ENCODE peak calls at places on chromosomes 1 and 21, in nine cellular contexts. M is hepatocyte, R is neural progenitor cell, D is GM23338, Q is HCT116, F is GM23248, K is MM.1S, W is SK-N-SH, T is PC-3. A is an unnamed sample.

GRCh38 chr1:29471487-29472313 is 235.4 kb downstream of the PTPRU start:
- DNase-seq in R (no peak), F (no peak), M (no peak), K (no peak), T (no peak), Q (no peak), D (no peak), W (peak; percentile 64), A (no peak)

GRCh38 chr1:174366946-174367345 is 80.8 kb upstream of the GPR52 start:
- DNase-seq in K (peak; percentile 2), T (no peak), Q (no peak), D (no peak), M (no peak), W (no peak), R (no peak), F (no peak), A (no peak)

GRCh38 chr1:85894651-85895050 is 186.4 kb upstream of the ZNHIT6 start:
- DNase-seq in F (peak; percentile 62), W (peak; percentile 59), Q (peak; percentile 18), K (peak; percentile 60), D (peak; percentile 66), T (peak; percentile 61), M (peak; percentile 43), R (peak; percentile 43), A (peak; percentile 23)

GRCh38 chr1:22330092-22330762 is 121.4 kb upstream of the ZBTB40 start:
- DNase-seq in W (no peak), K (no peak), F (no peak), R (no peak), M (no peak), D (no peak), Q (no peak), T (no peak), A (no peak)

GRCh38 chr21:45931397-45931969 is 50.1 kb upstream of the COL6A1 start:
- DNase-seq in T (no peak), W (no peak), F (no peak), R (no peak), D (no peak), K (no peak), M (no peak), Q (no peak), A (no peak)

GRCh38 chr1:160070243-160071163 is 543 bp upstream of the KCNJ10 start:
- DNase-seq in F (peak; percentile 84), W (peak; percentile 97), T (peak; percentile 59), D (peak; percentile 94), Q (no peak), M (peak; percentile 75), R (peak; percentile 93), K (peak; percentile 65), A (peak; percentile 84)

GRCh38 chr1:117363591-117364048 is 3.6 kb upstream of the MAN1A2 start:
- DNase-seq in R (no peak), M (no peak), K (no peak), T (no peak), W (no peak), D (no peak), Q (no peak), F (peak; percentile 8), A (no peak)

GRCh38 chr1:119141020-119141424 is 569 bp upstream of the WARS2 start:
- DNase-seq in K (peak; percentile 13), W (no peak), M (peak; percentile 8), D (peak; percentile 50), R (peak; percentile 19), Q (no peak), T (peak; percentile 43), F (peak; percentile 42), A (peak; percentile 26)

GRCh38 chr21:33824156-33824941 is 91.3 kb downstream of the ATP5PO start:
- DNase-seq in R (no peak), T (no peak), W (no peak), D (no peak), M (no peak), F (no peak), K (no peak), Q (no peak), A (no peak)

DNA sequence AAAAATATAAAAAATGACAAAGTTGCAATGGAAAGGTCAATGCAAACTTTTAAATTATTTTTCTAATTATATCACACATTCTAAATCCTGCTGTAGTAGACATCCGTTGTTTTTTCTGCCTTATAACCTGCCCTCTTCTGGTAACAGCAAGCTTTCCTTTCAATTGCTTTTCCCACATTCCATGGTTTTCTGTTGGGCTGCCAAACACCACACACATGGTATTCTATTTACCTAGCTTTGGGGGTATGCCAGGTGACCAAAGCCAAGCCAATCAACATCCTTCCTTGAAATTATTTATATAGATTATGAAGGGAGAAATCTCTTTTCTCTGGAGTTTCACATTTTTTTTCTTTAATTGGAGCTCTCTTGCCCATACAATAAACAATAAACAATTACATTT is 3.4 kb upstream of the LAMC1 start:
- DNase-seq in R (no peak), K (no peak), W (no peak), F (no peak), D (peak; percentile 69), Q (no peak), T (peak; percentile 65), M (no peak), A (no peak)
- TF ChIP-seq EZH2phosphoT487 in R (no peak), K (no peak), W (no peak), F (no peak), D (no peak), Q (no peak), T (no peak), M (no peak), A (no peak)

GRCh38 chr1:70284366-70284765 is 63.2 kb downstream of the SRSF11 start:
- DNase-seq in M (no peak), R (no peak), Q (no peak), K (no peak), D (no peak), W (no peak), T (no peak), F (no peak), A (no peak)
- TF ChIP-seq EZH2phosphoT487 in M (no peak), R (no peak), Q (no peak), K (no peak), D (no peak), W (no peak), T (no peak), F (no peak), A (no peak)

GRCh38 chr1:24051206-24051945 is 60.6 kb downstream of the MYOM3 start:
- DNase-seq in M (no peak), D (no peak), T (no peak), R (no peak), K (no peak), F (no peak), W (no peak), Q (no peak), A (no peak)
- TF ChIP-seq EZH2phosphoT487 in M (no peak), D (no peak), T (no peak), R (no peak), K (no peak), F (no peak), W (no peak), Q (no peak), A (no peak)

GRCh38 chr21:38145104-38145503 is 111.7 kb upstream of the KCNJ15 start:
- DNase-seq in D (no peak), T (no peak), F (no peak), M (no peak), K (no peak), R (no peak), Q (no peak), W (no peak), A (no peak)
- TF ChIP-seq EZH2phosphoT487 in D (no peak), T (no peak), F (no peak), M (no peak), K (no peak), R (no peak), Q (no peak), W (no peak), A (no peak)

DNA sequence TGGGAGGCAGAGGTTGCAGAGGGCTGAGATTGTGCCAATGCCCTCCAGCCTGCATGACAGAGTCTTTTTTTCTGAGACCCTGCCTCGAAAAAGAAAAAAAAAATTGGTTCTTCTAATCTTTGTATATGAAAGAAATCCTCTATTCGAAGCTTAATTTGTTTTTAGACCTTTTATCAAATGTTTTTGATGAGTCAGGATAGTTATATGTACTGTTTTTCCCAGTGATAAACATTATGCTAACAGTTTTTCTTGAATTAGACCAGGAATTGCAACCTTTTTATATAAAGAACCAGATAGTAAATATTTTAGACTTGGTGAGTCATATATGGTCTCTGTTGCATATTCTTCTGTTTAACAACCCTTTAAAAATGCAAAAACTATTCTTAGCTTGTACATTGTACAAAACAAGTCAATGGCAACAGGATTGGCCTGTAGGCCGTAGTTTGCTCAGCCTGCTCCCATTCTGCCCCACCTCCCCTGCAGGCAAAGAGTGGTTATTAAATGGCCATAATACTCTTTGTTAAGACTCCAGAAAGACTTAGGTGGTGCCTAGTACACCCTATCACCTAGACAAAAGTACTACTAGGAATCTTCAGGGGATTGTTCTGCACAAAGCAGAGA is 45.2 kb downstream of the LYST start:
- DNase-seq in F (peak; percentile 77), D (no peak), M (no peak), Q (no peak), R (no peak), W (no peak), K (no peak), T (peak; percentile 58), A (no peak)
- TF ChIP-seq EZH2phosphoT487 in F (no peak), D (no peak), M (no peak), Q (no peak), R (no peak), W (no peak), K (no peak), T (no peak), A (no peak)

DNA sequence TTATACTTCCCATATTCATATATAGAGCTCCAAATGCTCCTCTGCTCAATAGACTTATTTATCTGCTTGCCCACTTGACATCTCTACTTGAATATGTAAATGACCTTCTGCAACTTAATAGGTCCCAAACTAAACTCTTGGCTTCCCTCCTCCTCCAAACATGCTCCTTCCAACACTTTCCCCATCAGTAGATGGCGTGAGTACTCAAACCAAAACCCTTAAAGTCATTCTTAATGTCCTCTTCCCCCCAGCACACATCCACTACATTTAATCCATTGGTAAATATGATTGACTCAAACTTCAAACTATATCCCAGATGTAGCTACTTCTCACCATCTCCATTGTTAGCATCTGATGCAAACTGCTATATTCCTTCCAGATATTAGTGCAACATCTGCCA is 48.5 kb upstream of the PBX1 start:
- DNase-seq in Q (no peak), W (no peak), M (no peak), D (peak; percentile 40), F (peak; percentile 29), K (peak; percentile 5), R (no peak), T (peak; percentile 44), A (no peak)
- TF ChIP-seq EZH2phosphoT487 in Q (no peak), W (no peak), M (no peak), D (no peak), F (no peak), K (no peak), R (no peak), T (no peak), A (no peak)

DNA sequence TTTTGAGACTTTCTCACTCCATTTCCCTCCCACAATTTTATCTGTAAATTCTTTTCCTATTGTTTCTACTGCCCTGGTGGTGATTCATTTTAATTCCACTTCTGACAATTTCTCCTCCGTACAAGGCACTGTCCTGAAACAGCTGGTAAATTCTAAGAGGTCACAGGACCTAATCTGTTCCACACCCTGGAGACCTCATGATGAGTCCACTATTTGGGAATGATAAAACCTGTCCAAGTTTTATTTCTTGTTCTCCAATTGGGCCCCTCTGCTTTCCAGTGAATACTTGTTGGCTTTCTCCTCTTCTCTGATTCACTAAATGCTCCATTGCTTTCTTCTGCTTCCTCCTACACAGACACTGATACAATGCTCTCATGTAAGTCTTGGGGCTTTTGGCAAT is 343.1 kb upstream of the DUSP10 start:
- DNase-seq in W (no peak), R (no peak), Q (no peak), F (peak; percentile 94), D (no peak), M (no peak), T (no peak), K (no peak), A (no peak)
- TF ChIP-seq EZH2phosphoT487 in W (no peak), R (no peak), Q (no peak), F (no peak), D (no peak), M (no peak), T (no peak), K (no peak), A (no peak)

A was measured in OCI-LY7.